ENCODE peak calls at places on chromosomes 4 and X, in nine cellular contexts. M is GM20000; N is stimulated activated CD4-positive, alpha-beta T cell treated with anti-CD3 and anti-CD28 coated beads, Interleukin-4, amount 100 ng/mL, for 48 hours; L is KG1; U is T-helper 17 cell; R is upper lobe of right lung; G is GM23338; O is fibroblast of the aortic adventitia; B is T-helper 2 cell. E is an unnamed sample.

GRCh38 chrX:63673896-63674295 is 111.1 kb downstream of the ARHGEF9 start:
- DNase-seq in B (no peak), G (no peak), M (no peak), R (no peak), N (no peak), L (no peak), O (no peak), U (no peak), E (no peak)

GRCh38 chrX:46407753-46408130 is 137.5 kb downstream of the ZNF674 start:
- DNase-seq in O (peak), M (no peak), R (no peak), U (no peak), G (no peak), B (no peak), L (no peak), N (no peak), E (no peak)

GRCh38 chr4:151783867-151784266 is 23.1 kb upstream of the GATB start:
- DNase-seq in M (no peak), G (no peak), O (no peak), L (no peak), R (no peak), N (no peak), B (no peak), U (no peak), E (no peak)

GRCh38 chr4:140635606-140636005 is 66.8 kb upstream of the UCP1 start:
- DNase-seq in L (no peak), N (no peak), G (peak), M (no peak), U (no peak), R (peak), B (no peak), O (peak), E (no peak)

GRCh38 chr4:83010111-83010521 is 507 bp downstream of the LIN54 start:
- DNase-seq in U (no peak), L (peak), G (peak), B (no peak), O (peak), R (no peak), N (no peak), M (no peak), E (no peak)

GRCh38 chr4:156560701-156561100 is 410.9 kb downstream of the PDGFC start:
- DNase-seq in R (no peak), U (no peak), M (no peak), O (no peak), G (no peak), L (no peak), N (no peak), B (no peak), E (no peak)

GRCh38 chr4:101621120-101621519 is 169.4 kb upstream of the BANK1 start:
- DNase-seq in L (no peak), M (no peak), O (peak), G (no peak), U (no peak), R (no peak), N (no peak), B (no peak), E (no peak)

GRCh38 chr4:92035666-92036065 is 268.1 kb upstream of the GRID2 start:
- DNase-seq in O (no peak), R (no peak), B (no peak), N (no peak), G (peak), U (no peak), M (no peak), L (no peak), E (no peak)

GRCh38 chr4:157818946-157819692 is 353.7 kb downstream of the GASK1B start:
- DNase-seq in O (no peak), L (no peak), M (no peak), G (no peak), R (no peak), N (no peak), B (no peak), U (no peak), E (no peak)

GRCh38 chr4:123606336-123606735 is 209.7 kb downstream of the SPRY1 start:
- DNase-seq in N (no peak), U (no peak), M (no peak), O (no peak), B (no peak), R (no peak), L (no peak), G (no peak), E (no peak)

GRCh38 chrX:94424456-94424855 is 750.5 kb downstream of the FAM133A start:
- DNase-seq in L (no peak), R (no peak), M (no peak), O (no peak), G (no peak), U (no peak), B (no peak), N (no peak), E (no peak)

GRCh38 chr4:41070516-41071281 is 143.6 kb downstream of the APBB2 start:
- DNase-seq in N (no peak), O (peak), G (peak), M (no peak), U (no peak), L (no peak), B (no peak), R (no peak), E (no peak)

GRCh38 chr4:2795558-2796260 is 2.8 kb downstream of the SH3BP2 start:
- DNase-seq in U (no peak), L (no peak), N (no peak), O (no peak), B (no peak), R (peak), G (no peak), M (no peak), E (no peak)

GRCh38 chr4:25702848-25703247 is 47.2 kb downstream of the SLC34A2 start:
- DNase-seq in R (no peak), G (no peak), N (no peak), L (no peak), U (no peak), M (no peak), O (peak), B (no peak), E (no peak)

GRCh38 chr4:57193164-57193810 is 83.1 kb upstream of the IGFBP7 start:
- DNase-seq in G (no peak), O (no peak), M (no peak), N (no peak), B (no peak), U (no peak), L (no peak), R (no peak), E (no peak)

GRCh38 chrX:53126377-53126776 is 32.4 kb downstream of the KANTR start:
- DNase-seq in M (no peak), O (no peak), R (no peak), U (no peak), B (no peak), L (no peak), N (no peak), G (no peak), E (no peak)

GRCh38 chr4:154406022-154406835 is 85.4 kb downstream of the DCHS2 start:
- DNase-seq in N (no peak), M (peak), R (no peak), L (no peak), B (no peak), O (no peak), U (no peak), G (no peak), E (no peak)

GRCh38 chrX:16258936-16259335 is 91.7 kb downstream of the MAGEB17 start:
- DNase-seq in L (no peak), O (no peak), G (no peak), N (no peak), U (no peak), B (no peak), R (no peak), M (no peak), E (no peak)

GRCh38 chr4:182531555-182532162 is 288.5 kb downstream of the TENM3 start:
- DNase-seq in L (no peak), U (no peak), O (no peak), G (no peak), N (no peak), M (no peak), R (no peak), B (no peak), E (no peak)

GRCh38 chr4:78762529-78762928 is 13.6 kb upstream of the BMP2K start:
- DNase-seq in B (no peak), R (no peak), L (no peak), O (no peak), U (no peak), N (no peak), G (no peak), M (no peak), E (no peak)

GRCh38 chr4:6753103-6753560 is 29.4 kb upstream of the KIAA0232 start:
- DNase-seq in B (no peak), R (peak), N (no peak), L (no peak), M (no peak), G (no peak), O (no peak), U (no peak), E (no peak)

GRCh38 chrX:257681-258289 is 23.4 kb upstream of the PLCXD1 start:
- DNase-seq in G (no peak), O (no peak), B (no peak), R (peak), N (no peak), L (no peak), U (no peak), M (no peak), E (no peak)

GRCh38 chr4:10442976-10443375 is 14.2 kb downstream of the ZNF518B start:
- DNase-seq in L (no peak), G (no peak), M (no peak), B (no peak), R (no peak), U (no peak), O (no peak), N (no peak), E (no peak)

E was measured in SIG-M5.